ENCODE peak calls at places on chromosomes 6 and 20, in four cellular contexts. U, H, G and F are unnamed samples.

GRCh38 chr6:15270402-15270801 is 24.5 kb downstream of the JARID2 start:
- DNase-seq in H (no peak), U (no peak), G (no peak), F (no peak)

GRCh38 chr6:139751179-139751578 is 376.7 kb upstream of the CITED2 start:
- DNase-seq in G (no peak), U (no peak), H (no peak), F (no peak)

GRCh38 chr6:130202782-130203181 is 20.0 kb downstream of the SAMD3 start:
- DNase-seq in G (peak), U (no peak), H (peak), F (no peak)

GRCh38 chr20:25355191-25355590 is 35.4 kb downstream of the ABHD12 start:
- DNase-seq in U (no peak), H (no peak), G (no peak), F (no peak)

GRCh38 chr6:23890543-23891227 is 235.3 kb upstream of the NRSN1 start:
- DNase-seq in H (no peak), U (no peak), G (no peak), F (no peak)

GRCh38 chr6:27514906-27515495 is 42.1 kb upstream of the ZNF184 start:
- DNase-seq in G (no peak), H (no peak), U (no peak), F (no peak)

GRCh38 chr6:122323361-122323760 is 76.1 kb upstream of the HSF2 start:
- DNase-seq in H (no peak), G (no peak), U (no peak), F (no peak)

GRCh38 chr20:9169409-9169808 is 100.5 kb downstream of the PLCB4 start:
- DNase-seq in H (no peak), G (no peak), U (no peak), F (no peak)

GRCh38 chr6:137867685-137868509 is 838 bp downstream of the TNFAIP3 start:
- DNase-seq in G (peak), U (no peak), H (peak), F (no peak)

GRCh38 chr6:19866900-19867627 is 29.9 kb downstream of the ID4 start:
- DNase-seq in U (peak), H (no peak), G (no peak), F (no peak)

GRCh38 chr6:389622-390021 is 1.9 kb upstream of the IRF4 start:
- DNase-seq in U (no peak), G (no peak), H (no peak), F (no peak)

GRCh38 chr20:63552481-63553249 is 1.3 kb upstream of the FNDC11 start:
- DNase-seq in G (peak), U (no peak), H (no peak), F (no peak)

GRCh38 chr20:63553933-63554290 is at the start of gene FNDC11:
- DNase-seq in H (peak), U (no peak), G (peak), F (peak)

GRCh38 chr6:42727084-42727601 is 4.7 kb upstream of the PRPH2 start:
- DNase-seq in G (no peak), U (no peak), H (peak), F (no peak)

GRCh38 chr6:37456126-37456525 is 23.1 kb downstream of the CMTR1 start:
- DNase-seq in U (no peak), H (no peak), G (no peak), F (no peak)

GRCh38 chr6:12718025-12718424 is 1.5 kb downstream of the PHACTR1 start:
- DNase-seq in G (no peak), H (no peak), U (peak), F (no peak)

GRCh38 chr6:45619994-45620471 is 242.3 kb upstream of the SUPT3H start:
- DNase-seq in U (no peak), H (no peak), G (no peak), F (no peak)

GRCh38 chr20:52060794-52061714 is 130.5 kb downstream of the ZFP64 start:
- DNase-seq in G (peak), U (peak), H (peak), F (peak)

GRCh38 chr6:40436685-40437604 is 150.2 kb downstream of the LRFN2 start:
- DNase-seq in G (no peak), H (no peak), U (no peak), F (peak)

GRCh38 chr6:15465212-15465611 is 197.6 kb downstream of the DTNBP1 start:
- DNase-seq in U (no peak), H (no peak), G (no peak), F (no peak)

GRCh38 chr6:87949194-87949593 is 98.4 kb upstream of the SPACA1 start:
- DNase-seq in G (no peak), H (no peak), U (no peak), F (no peak)

GRCh38 chr6:107670792-107671199 is 153.3 kb downstream of the SCML4 start:
- DNase-seq in G (no peak), U (no peak), H (no peak), F (peak)

GRCh38 chr20:35004749-35005462 is 49.2 kb downstream of the MYH7B start:
- DNase-seq in H (peak), G (no peak), U (no peak), F (no peak)

GRCh38 chr6:168017629-168018028 is 20.2 kb downstream of the KIF25 start:
- DNase-seq in G (no peak), H (no peak), U (no peak), F (no peak)

GRCh38 chr6:109013551-109014101 is 81.0 kb downstream of the SESN1 start:
- DNase-seq in G (no peak), U (no peak), H (no peak), F (no peak)

GRCh38 chr20:62611012-62611411 is 31.3 kb upstream of the SLCO4A1 start:
- DNase-seq in U (no peak), H (no peak), G (no peak), F (no peak)

GRCh38 chr20:63977392-63978276 is 1.8 kb downstream of the SAMD10 start:
- DNase-seq in G (peak), U (peak), H (no peak), F (no peak)

GRCh38 chr20:61549865-61550264 is 297.8 kb downstream of the CDH4 start:
- DNase-seq in U (no peak), G (no peak), H (no peak), F (no peak)

GRCh38 chr6:157019115-157019628 is 242.0 kb downstream of the ARID1B start:
- DNase-seq in H (no peak), G (peak), U (peak), F (peak)

GRCh38 chr20:16975682-16976081 is 227.5 kb downstream of the OTOR start:
- DNase-seq in G (no peak), U (no peak), H (no peak), F (no peak)
- TF ChIP-seq FOXJ3 in G (no peak), U (no peak), H (no peak), F (no peak)

GRCh38 chr6:34349226-34349625 is 43.2 kb downstream of the NUDT3 start:
- DNase-seq in G (no peak), H (no peak), U (no peak), F (no peak)
- TF ChIP-seq FOXJ3 in G (no peak), H (no peak), U (no peak), F (no peak)

GRCh38 chr6:3857822-3858221 is 8.6 kb downstream of the FAM50B start:
- DNase-seq in U (no peak), H (no peak), G (no peak), F (no peak)
- TF ChIP-seq FOXJ3 in U (no peak), H (no peak), G (no peak), F (no peak)

GRCh38 chr20:23165964-23166363 is 79.8 kb upstream of the CD93 start:
- DNase-seq in U (no peak), G (no peak), H (no peak), F (no peak)
- TF ChIP-seq FOXJ3 in U (no peak), G (no peak), H (no peak), F (no peak)

GRCh38 chr20:18225652-18226051 is 62.7 kb upstream of the ZNF133 start:
- DNase-seq in U (no peak), G (no peak), H (no peak), F (no peak)
- TF ChIP-seq FOXJ3 in U (no peak), G (no peak), H (no peak), F (no peak)

DNA sequence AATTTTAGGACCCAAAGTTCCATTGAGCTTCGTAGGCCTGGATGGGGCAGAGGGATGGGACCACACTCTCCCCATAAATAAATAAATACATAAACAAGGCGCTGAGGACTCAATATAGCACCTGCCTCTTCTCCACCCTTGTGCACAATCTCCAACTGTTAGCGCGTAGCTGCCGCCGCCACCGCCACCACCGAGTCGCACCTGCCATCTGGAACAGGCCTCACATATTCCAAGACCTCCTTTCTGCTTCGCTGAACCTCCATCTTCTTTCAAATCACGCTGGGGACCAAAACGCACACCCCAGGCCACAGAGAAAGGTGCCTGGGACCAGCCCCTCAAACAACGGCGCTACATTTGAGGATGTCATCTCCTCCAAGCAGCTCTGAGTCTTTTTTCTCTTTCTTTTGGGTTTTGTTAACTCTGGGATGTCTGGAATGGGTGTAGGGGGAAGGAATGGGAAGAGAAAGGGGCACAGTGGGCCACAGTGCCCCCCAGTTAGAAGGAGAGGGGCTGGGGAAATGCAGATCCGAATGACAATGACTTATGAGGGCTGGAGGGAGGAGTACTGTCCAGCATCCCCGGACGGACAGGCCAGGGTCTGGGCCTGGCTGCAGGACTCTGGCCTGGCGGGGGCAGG is 49.7 kb downstream of the NOL4L start:
- DNase-seq in H (no peak), U (no peak), G (no peak), F (no peak)
- TF ChIP-seq FOXJ3 in H (no peak), U (no peak), G (no peak), F (no peak)

DNA sequence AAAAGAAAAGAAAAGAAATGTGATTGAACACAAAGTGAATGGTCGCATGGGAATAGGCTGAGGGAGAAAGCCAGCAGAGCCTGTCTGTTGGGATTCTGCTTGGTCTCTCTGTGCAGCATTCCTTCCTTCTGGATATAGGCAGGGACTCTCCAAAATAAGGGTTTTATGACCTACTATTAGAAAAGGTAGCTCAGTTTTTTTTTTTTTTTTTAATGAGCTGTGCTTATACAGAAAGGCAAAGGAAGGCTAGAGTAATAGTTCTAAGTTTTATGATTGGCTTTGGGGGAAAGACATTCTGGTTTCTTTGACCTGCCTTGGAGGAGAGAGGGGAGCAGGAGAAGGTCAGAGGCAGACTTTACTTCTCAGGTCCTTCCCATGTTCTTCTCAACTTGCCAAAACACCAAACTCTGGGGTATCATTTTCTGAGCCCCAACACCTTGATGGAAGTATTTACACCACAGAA is 18.8 kb upstream of the IER3 start:
- DNase-seq in U (no peak), G (no peak), H (no peak), F (no peak)
- TF ChIP-seq FOXJ3 in U (no peak), G (no peak), H (no peak), F (no peak)

GRCh38 chr20:46334423-46334978 is 26.2 kb upstream of the CDH22 start:
- DNase-seq in H (no peak), G (no peak), U (no peak), F (no peak)
- TF ChIP-seq FOXJ3 in H (no peak), G (no peak), U (no peak), F (no peak)

GRCh38 chr6:135117413-135117968 is 62.9 kb upstream of the HBS1L start:
- DNase-seq in G (no peak), U (no peak), H (no peak), F (no peak)

GRCh38 chr6:135115411-135116293 is 61.0 kb upstream of the HBS1L start:
- DNase-seq in G (no peak), U (no peak), H (no peak), F (no peak)

GRCh38 chr6:135118142-135118730 is 62.9 kb upstream of the MYB start:
- DNase-seq in G (peak), U (no peak), H (no peak), F (no peak)

GRCh38 chr6:135114355-135115145 is 59.9 kb upstream of the HBS1L start:
- DNase-seq in G (no peak), H (no peak), U (no peak), F (no peak)

DNA sequence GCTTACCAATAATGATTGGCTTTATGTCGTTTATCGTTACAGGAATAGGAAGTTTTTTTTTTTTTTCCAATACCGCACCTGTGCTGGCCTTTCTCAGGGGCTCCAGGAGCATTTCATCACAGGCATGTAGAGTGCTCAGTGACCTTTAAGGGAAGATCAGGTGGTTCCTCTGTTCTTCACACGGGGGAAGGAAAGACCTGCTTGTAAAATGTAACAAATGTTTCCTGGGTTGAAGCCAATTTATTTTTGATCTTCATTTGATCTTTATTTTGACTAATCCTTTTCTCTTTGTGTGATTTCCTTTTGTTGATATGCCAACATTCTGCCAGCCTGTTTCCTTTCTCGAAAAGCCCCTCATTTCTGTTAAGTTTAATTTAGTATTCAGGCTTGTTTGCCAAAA is 61.9 kb upstream of the HBS1L start:
- DNase-seq in G (no peak), H (no peak), U (no peak), F (no peak)
- TF ChIP-seq FOXJ3 in G (no peak), H (no peak), U (no peak), F (no peak)